ENCODE peak calls at places on chromosomes 4 and X, in five cellular contexts. One of them, this sample, is unnamed.

GRCh38 chr4:137576437-137576836 is 44.1 kb upstream of the PCDH18 start:
- DNase-seq in fibroblast of pulmonary artery: peak
- DNase-seq in OCI-LY7: no peak
- DNase-seq in GM20000: no peak
- DNase-seq in upper lobe of right lung: no peak
- DNase-seq in this sample: no peak

GRCh38 chrX:154458116-154458953 is at the start of gene PLXNA3:
- DNase-seq in upper lobe of right lung: peak
- DNase-seq in GM20000: peak
- DNase-seq in fibroblast of pulmonary artery: no peak
- DNase-seq in OCI-LY7: peak
- DNase-seq in this sample: peak

GRCh38 chr4:73777612-73778011 is 37.2 kb downstream of the CXCL8 start:
- DNase-seq in GM20000: no peak
- DNase-seq in OCI-LY7: no peak
- DNase-seq in fibroblast of pulmonary artery: peak
- DNase-seq in upper lobe of right lung: no peak
- DNase-seq in this sample: no peak

GRCh38 chr4:1500966-1501753 is 94.9 kb upstream of the NKX1-1 start:
- DNase-seq in upper lobe of right lung: peak
- DNase-seq in GM20000: no peak
- DNase-seq in OCI-LY7: no peak
- DNase-seq in fibroblast of pulmonary artery: no peak
- DNase-seq in this sample: peak

GRCh38 chr4:174973336-174973735 is 55.2 kb downstream of the ADAM29 start:
- DNase-seq in OCI-LY7: no peak
- DNase-seq in fibroblast of pulmonary artery: no peak
- DNase-seq in GM20000: no peak
- DNase-seq in upper lobe of right lung: no peak
- DNase-seq in this sample: no peak

GRCh38 chrX:118655561-118656246 is 71.7 kb upstream of the IL13RA1 start:
- DNase-seq in GM20000: no peak
- DNase-seq in OCI-LY7: no peak
- DNase-seq in upper lobe of right lung: no peak
- DNase-seq in fibroblast of pulmonary artery: peak
- DNase-seq in this sample: no peak

GRCh38 chr4:85946821-85947220 is 413.0 kb downstream of the MAPK10 start:
- DNase-seq in OCI-LY7: no peak
- DNase-seq in fibroblast of pulmonary artery: no peak
- DNase-seq in GM20000: no peak
- DNase-seq in upper lobe of right lung: no peak
- DNase-seq in this sample: no peak

GRCh38 chrX:120311632-120312000 is 355 bp upstream of the TMEM255A start:
- DNase-seq in OCI-LY7: no peak
- DNase-seq in fibroblast of pulmonary artery: no peak
- DNase-seq in GM20000: no peak
- DNase-seq in upper lobe of right lung: no peak
- DNase-seq in this sample: no peak

GRCh38 chr4:48680848-48681568 is 99.1 kb downstream of the FRYL start:
- DNase-seq in OCI-LY7: no peak
- DNase-seq in fibroblast of pulmonary artery: no peak
- DNase-seq in upper lobe of right lung: no peak
- DNase-seq in GM20000: no peak
- DNase-seq in this sample: no peak

GRCh38 chr4:76990288-76991080 is 40.9 kb downstream of the SEPTIN11 start:
- DNase-seq in fibroblast of pulmonary artery: peak
- DNase-seq in GM20000: no peak
- DNase-seq in OCI-LY7: no peak
- DNase-seq in upper lobe of right lung: no peak
- DNase-seq in this sample: no peak

GRCh38 chrX:134512566-134512965 is 52.6 kb downstream of the HPRT1 start:
- DNase-seq in GM20000: no peak
- DNase-seq in upper lobe of right lung: no peak
- DNase-seq in fibroblast of pulmonary artery: peak
- DNase-seq in OCI-LY7: no peak
- DNase-seq in this sample: no peak

GRCh38 chr4:130563891-130564418 is 1468.0 kb downstream of the C4orf33 start:
- DNase-seq in fibroblast of pulmonary artery: no peak
- DNase-seq in OCI-LY7: no peak
- DNase-seq in GM20000: no peak
- DNase-seq in upper lobe of right lung: no peak
- DNase-seq in this sample: no peak

GRCh38 chr4:119080721-119081541 is 54.7 kb upstream of the MYOZ2 start:
- DNase-seq in upper lobe of right lung: no peak
- DNase-seq in OCI-LY7: no peak
- DNase-seq in GM20000: no peak
- DNase-seq in fibroblast of pulmonary artery: no peak
- DNase-seq in this sample: no peak

GRCh38 chr4:6250235-6250983 is 19.2 kb upstream of the WFS1 start:
- DNase-seq in upper lobe of right lung: no peak
- DNase-seq in GM20000: peak
- DNase-seq in OCI-LY7: peak
- DNase-seq in fibroblast of pulmonary artery: peak
- DNase-seq in this sample: no peak

GRCh38 chr4:144562019-144562740 is 83.8 kb upstream of the HHIP start:
- DNase-seq in upper lobe of right lung: no peak
- DNase-seq in GM20000: no peak
- DNase-seq in OCI-LY7: no peak
- DNase-seq in fibroblast of pulmonary artery: peak
- DNase-seq in this sample: no peak

GRCh38 chr4:65983062-65983461 is 312.8 kb upstream of the EPHA5 start:
- DNase-seq in GM20000: no peak
- DNase-seq in upper lobe of right lung: no peak
- DNase-seq in OCI-LY7: no peak
- DNase-seq in fibroblast of pulmonary artery: peak
- DNase-seq in this sample: no peak

GRCh38 chr4:109406337-109406931 is 27.2 kb upstream of the SEC24B start:
- DNase-seq in GM20000: peak
- DNase-seq in upper lobe of right lung: no peak
- DNase-seq in fibroblast of pulmonary artery: peak
- DNase-seq in OCI-LY7: peak
- DNase-seq in this sample: no peak

GRCh38 chr4:92175250-92175649 is 128.5 kb upstream of the GRID2 start:
- DNase-seq in upper lobe of right lung: no peak
- DNase-seq in fibroblast of pulmonary artery: no peak
- DNase-seq in OCI-LY7: no peak
- DNase-seq in GM20000: no peak
- DNase-seq in this sample: no peak

GRCh38 chrX:135740683-135741149 is 27.3 kb downstream of the CT45A3 start:
- DNase-seq in OCI-LY7: peak
- DNase-seq in fibroblast of pulmonary artery: no peak
- DNase-seq in upper lobe of right lung: no peak
- DNase-seq in GM20000: peak
- DNase-seq in this sample: no peak

GRCh38 chrX:41661366-41662095 is 27.2 kb upstream of the GPR34 start:
- DNase-seq in GM20000: no peak
- DNase-seq in upper lobe of right lung: no peak
- DNase-seq in fibroblast of pulmonary artery: peak
- DNase-seq in OCI-LY7: no peak
- DNase-seq in this sample: no peak

GRCh38 chr4:152369903-152370296 is 166.0 kb downstream of the FBXW7 start:
- DNase-seq in upper lobe of right lung: no peak
- DNase-seq in fibroblast of pulmonary artery: no peak
- DNase-seq in GM20000: no peak
- DNase-seq in OCI-LY7: no peak
- DNase-seq in this sample: no peak

GRCh38 chr4:7769936-7770674 is 169.6 kb downstream of the AFAP1 start:
- DNase-seq in fibroblast of pulmonary artery: peak
- DNase-seq in GM20000: no peak
- DNase-seq in OCI-LY7: no peak
- DNase-seq in upper lobe of right lung: peak
- DNase-seq in this sample: peak
- TF ChIP-seq CTCF in fibroblast of pulmonary artery: peak
- TF ChIP-seq CTCF in GM20000: peak
- TF ChIP-seq CTCF in OCI-LY7: peak
- TF ChIP-seq CTCF in upper lobe of right lung: peak
- TF ChIP-seq CTCF in this sample: peak

DNA sequence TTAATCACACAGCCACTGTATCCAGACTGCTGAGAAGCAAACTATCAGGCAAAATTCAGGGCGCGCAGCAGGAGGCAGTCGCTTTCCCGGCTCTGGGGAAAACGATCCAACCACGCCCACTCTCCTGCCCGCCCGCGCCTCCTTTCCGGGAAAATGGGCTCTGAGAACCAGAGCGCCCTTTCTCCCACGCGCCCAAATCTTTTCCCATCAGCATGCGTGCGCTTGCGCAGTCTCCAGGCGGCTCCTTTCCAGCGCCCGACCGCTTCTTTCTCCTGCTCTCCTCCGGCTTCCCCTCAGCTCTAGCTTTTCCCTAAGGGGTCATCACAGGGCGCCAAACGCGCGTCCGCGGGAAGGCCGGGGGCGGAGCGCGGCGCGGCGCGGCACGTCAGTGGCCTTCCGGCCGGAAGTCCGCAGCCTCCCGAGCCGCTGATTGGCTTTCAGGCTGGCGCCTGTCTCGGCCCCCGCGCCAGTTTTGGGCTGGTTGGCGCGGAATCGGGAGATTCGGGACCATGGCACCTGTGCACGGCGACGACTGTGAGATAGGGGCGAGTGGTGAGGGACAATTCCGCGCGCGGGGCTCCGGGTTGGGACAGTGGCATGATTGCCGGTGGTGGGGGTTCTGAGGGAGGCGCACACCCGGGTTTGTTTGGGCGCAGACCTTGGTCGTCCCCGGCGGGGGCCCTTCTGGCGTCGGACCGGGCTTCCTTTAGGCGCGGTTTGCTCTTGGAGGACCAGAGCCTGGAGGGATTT is at the start of gene POLA1:
- DNase-seq in GM20000: peak
- DNase-seq in upper lobe of right lung: peak
- DNase-seq in fibroblast of pulmonary artery: peak
- DNase-seq in OCI-LY7: peak
- DNase-seq in this sample: peak
- TF ChIP-seq CTCF in GM20000: no peak
- TF ChIP-seq CTCF in upper lobe of right lung: peak
- TF ChIP-seq CTCF in fibroblast of pulmonary artery: peak
- TF ChIP-seq CTCF in OCI-LY7: no peak
- TF ChIP-seq CTCF in this sample: peak

GRCh38 chrX:34638116-34638515 is 19.0 kb downstream of the TMEM47 start:
- DNase-seq in OCI-LY7: peak
- DNase-seq in fibroblast of pulmonary artery: peak
- DNase-seq in upper lobe of right lung: no peak
- DNase-seq in GM20000: no peak
- DNase-seq in this sample: no peak
- TF ChIP-seq CTCF in OCI-LY7: peak
- TF ChIP-seq CTCF in fibroblast of pulmonary artery: peak
- TF ChIP-seq CTCF in upper lobe of right lung: peak
- TF ChIP-seq CTCF in GM20000: peak
- TF ChIP-seq CTCF in this sample: peak

GRCh38 chrX:57445046-57445445 is 146.8 kb upstream of the ZXDB start:
- DNase-seq in GM20000: no peak
- DNase-seq in OCI-LY7: no peak
- DNase-seq in fibroblast of pulmonary artery: peak
- DNase-seq in upper lobe of right lung: no peak
- DNase-seq in this sample: no peak
- TF ChIP-seq CTCF in GM20000: no peak
- TF ChIP-seq CTCF in OCI-LY7: no peak
- TF ChIP-seq CTCF in fibroblast of pulmonary artery: no peak
- TF ChIP-seq CTCF in upper lobe of right lung: no peak
- TF ChIP-seq CTCF in this sample: no peak

GRCh38 chrX:106039920-106040319 is 1.4 kb upstream of the SERPINA7 start:
- DNase-seq in fibroblast of pulmonary artery: peak
- DNase-seq in GM20000: no peak
- DNase-seq in OCI-LY7: no peak
- DNase-seq in upper lobe of right lung: no peak
- DNase-seq in this sample: no peak
- TF ChIP-seq CTCF in fibroblast of pulmonary artery: peak
- TF ChIP-seq CTCF in GM20000: no peak
- TF ChIP-seq CTCF in OCI-LY7: peak
- TF ChIP-seq CTCF in upper lobe of right lung: no peak
- TF ChIP-seq CTCF in this sample: peak

GRCh38 chr4:52263612-52264011 is 212.5 kb downstream of the SPATA18 start:
- DNase-seq in OCI-LY7: no peak
- DNase-seq in GM20000: no peak
- DNase-seq in upper lobe of right lung: no peak
- DNase-seq in fibroblast of pulmonary artery: no peak
- DNase-seq in this sample: no peak
- TF ChIP-seq CTCF in OCI-LY7: no peak
- TF ChIP-seq CTCF in GM20000: no peak
- TF ChIP-seq CTCF in upper lobe of right lung: no peak
- TF ChIP-seq CTCF in fibroblast of pulmonary artery: no peak
- TF ChIP-seq CTCF in this sample: no peak

DNA sequence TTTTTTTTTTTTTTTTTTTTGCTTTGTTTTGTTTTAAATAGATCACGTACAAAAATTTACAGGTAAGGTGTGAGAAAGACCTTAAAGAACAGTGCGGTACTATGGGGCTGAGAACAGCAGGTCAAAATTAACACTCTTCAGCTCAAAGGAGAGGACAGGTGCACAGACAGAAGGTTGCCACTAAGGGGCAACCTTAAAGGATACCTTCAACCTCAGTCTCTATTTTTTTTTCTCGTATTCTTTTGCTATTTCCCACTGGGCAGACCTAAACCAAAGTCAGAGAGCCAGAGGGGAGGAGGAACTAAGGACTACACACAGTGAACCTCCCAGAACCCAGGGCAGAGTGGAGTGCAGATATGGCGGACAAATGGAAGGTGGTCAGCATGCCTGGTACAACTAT is 1984.3 kb upstream of the IGFBP7 start:
- DNase-seq in OCI-LY7: no peak
- DNase-seq in GM20000: no peak
- DNase-seq in upper lobe of right lung: no peak
- DNase-seq in fibroblast of pulmonary artery: no peak
- DNase-seq in this sample: no peak
- TF ChIP-seq CTCF in OCI-LY7: no peak
- TF ChIP-seq CTCF in GM20000: no peak
- TF ChIP-seq CTCF in upper lobe of right lung: no peak
- TF ChIP-seq CTCF in fibroblast of pulmonary artery: no peak
- TF ChIP-seq CTCF in this sample: no peak

DNA sequence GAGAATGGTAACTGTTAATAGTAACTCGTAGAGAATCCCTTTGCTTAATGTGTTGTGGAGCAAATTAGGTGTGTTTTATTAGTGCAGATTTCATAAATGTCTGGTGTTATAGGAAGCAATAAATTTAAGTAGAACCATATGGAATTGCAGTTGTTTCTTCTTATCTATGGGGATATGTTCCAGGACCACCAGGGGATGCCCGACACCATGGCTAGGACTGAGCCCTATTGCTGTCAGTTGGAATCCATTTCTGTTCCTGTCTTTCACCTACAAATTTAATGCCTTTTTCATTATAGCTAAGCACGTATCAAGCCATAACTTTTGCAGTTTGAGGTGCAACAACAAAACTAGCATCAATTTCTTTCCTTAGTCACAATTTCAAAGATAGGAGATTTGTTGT is 72.5 kb downstream of the DDIT4L start:
- DNase-seq in OCI-LY7: no peak
- DNase-seq in GM20000: no peak
- DNase-seq in upper lobe of right lung: no peak
- DNase-seq in fibroblast of pulmonary artery: no peak
- DNase-seq in this sample: no peak
- TF ChIP-seq CTCF in OCI-LY7: no peak
- TF ChIP-seq CTCF in GM20000: no peak
- TF ChIP-seq CTCF in upper lobe of right lung: peak
- TF ChIP-seq CTCF in fibroblast of pulmonary artery: no peak
- TF ChIP-seq CTCF in this sample: no peak

DNA sequence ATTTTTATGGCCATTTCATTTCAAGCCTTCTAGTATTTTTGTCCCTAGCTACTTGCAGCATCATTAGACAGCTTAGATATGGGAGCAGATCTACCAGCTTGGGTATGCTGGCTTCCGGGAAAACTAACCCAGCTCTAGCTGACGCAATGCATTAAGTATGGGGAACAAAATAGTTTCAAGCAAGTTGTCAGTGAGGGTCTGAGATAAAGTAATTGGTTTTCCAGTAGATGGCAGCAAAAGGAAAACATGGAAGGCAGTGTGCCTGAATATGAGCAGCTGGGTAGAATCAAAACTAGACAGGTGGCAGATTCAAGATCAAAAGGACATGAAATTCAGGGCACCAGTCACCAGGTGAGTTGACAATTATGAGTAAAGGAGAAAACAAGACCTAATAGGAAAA is 340.9 kb upstream of the CTSO start:
- DNase-seq in OCI-LY7: no peak
- DNase-seq in fibroblast of pulmonary artery: peak
- DNase-seq in upper lobe of right lung: no peak
- DNase-seq in GM20000: peak
- DNase-seq in this sample: no peak
- TF ChIP-seq CTCF in OCI-LY7: peak
- TF ChIP-seq CTCF in fibroblast of pulmonary artery: peak
- TF ChIP-seq CTCF in upper lobe of right lung: peak
- TF ChIP-seq CTCF in GM20000: no peak
- TF ChIP-seq CTCF in this sample: no peak